ENCODE peak calls at places on chromosomes 5 and 9, in eight cellular contexts. One of them, this sample, is unnamed.

GRCh38 chr5:72018158-72018803 is 89.0 kb upstream of the MAP1B start:
- DNase-seq in CD8-positive, alpha-beta T cell: peak
- DNase-seq in adrenal gland: peak
- DNase-seq in AG10803: peak
- DNase-seq in AG09309: no peak
- DNase-seq in astrocyte of the spinal cord: peak
- DNase-seq in IMR-90: peak
- DNase-seq in upper lobe of right lung: no peak
- DNase-seq in this sample: peak

GRCh38 chr5:17186271-17186670 is 31.2 kb upstream of the BASP1 start:
- DNase-seq in CD8-positive, alpha-beta T cell: no peak
- DNase-seq in adrenal gland: no peak
- DNase-seq in AG10803: peak
- DNase-seq in AG09309: no peak
- DNase-seq in astrocyte of the spinal cord: no peak
- DNase-seq in IMR-90: peak
- DNase-seq in upper lobe of right lung: no peak
- DNase-seq in this sample: no peak

GRCh38 chr5:17772232-17772631 is 138.0 kb downstream of the TAF11L14 start:
- DNase-seq in CD8-positive, alpha-beta T cell: no peak
- DNase-seq in adrenal gland: no peak
- DNase-seq in AG10803: no peak
- DNase-seq in AG09309: no peak
- DNase-seq in astrocyte of the spinal cord: no peak
- DNase-seq in IMR-90: no peak
- DNase-seq in upper lobe of right lung: no peak
- DNase-seq in this sample: no peak

GRCh38 chr5:73496984-73497457 is 1.2 kb upstream of the BTF3 start:
- DNase-seq in CD8-positive, alpha-beta T cell: no peak
- DNase-seq in adrenal gland: no peak
- DNase-seq in AG10803: peak
- DNase-seq in AG09309: no peak
- DNase-seq in astrocyte of the spinal cord: peak
- DNase-seq in IMR-90: peak
- DNase-seq in upper lobe of right lung: no peak
- DNase-seq in this sample: peak

GRCh38 chr9:36282275-36282674 is 24.0 kb upstream of the GNE start:
- DNase-seq in CD8-positive, alpha-beta T cell: no peak
- DNase-seq in adrenal gland: no peak
- DNase-seq in AG10803: no peak
- DNase-seq in AG09309: no peak
- DNase-seq in astrocyte of the spinal cord: no peak
- DNase-seq in IMR-90: no peak
- DNase-seq in upper lobe of right lung: no peak
- DNase-seq in this sample: no peak

GRCh38 chr9:136578620-136578914 is 32.7 kb upstream of the NOTCH1 start:
- DNase-seq in CD8-positive, alpha-beta T cell: no peak
- DNase-seq in adrenal gland: no peak
- DNase-seq in AG10803: no peak
- DNase-seq in AG09309: no peak
- DNase-seq in astrocyte of the spinal cord: no peak
- DNase-seq in IMR-90: no peak
- DNase-seq in upper lobe of right lung: no peak
- DNase-seq in this sample: no peak

GRCh38 chr5:179234563-179235135 is 110.6 kb downstream of the ADAMTS2 start:
- DNase-seq in CD8-positive, alpha-beta T cell: no peak
- DNase-seq in adrenal gland: no peak
- DNase-seq in AG10803: no peak
- DNase-seq in AG09309: no peak
- DNase-seq in astrocyte of the spinal cord: no peak
- DNase-seq in IMR-90: no peak
- DNase-seq in upper lobe of right lung: peak
- DNase-seq in this sample: no peak

GRCh38 chr9:101727621-101728524 is 10.6 kb downstream of the GRIN3A start:
- DNase-seq in CD8-positive, alpha-beta T cell: no peak
- DNase-seq in adrenal gland: peak
- DNase-seq in AG10803: peak
- DNase-seq in AG09309: no peak
- DNase-seq in astrocyte of the spinal cord: peak
- DNase-seq in IMR-90: peak
- DNase-seq in upper lobe of right lung: no peak
- DNase-seq in this sample: peak

GRCh38 chr9:5442400-5443011 is 4.8 kb upstream of the PLGRKT start:
- DNase-seq in CD8-positive, alpha-beta T cell: no peak
- DNase-seq in adrenal gland: peak
- DNase-seq in AG10803: peak
- DNase-seq in AG09309: peak
- DNase-seq in astrocyte of the spinal cord: peak
- DNase-seq in IMR-90: peak
- DNase-seq in upper lobe of right lung: no peak
- DNase-seq in this sample: peak

GRCh38 chr5:53109041-53109435 is 519 bp downstream of the MOCS2 start:
- DNase-seq in CD8-positive, alpha-beta T cell: no peak
- DNase-seq in adrenal gland: no peak
- DNase-seq in AG10803: peak
- DNase-seq in AG09309: no peak
- DNase-seq in astrocyte of the spinal cord: peak
- DNase-seq in IMR-90: no peak
- DNase-seq in upper lobe of right lung: no peak
- DNase-seq in this sample: peak

GRCh38 chr5:94241288-94241651 is 377.1 kb downstream of the KIAA0825 start:
- DNase-seq in CD8-positive, alpha-beta T cell: no peak
- DNase-seq in adrenal gland: no peak
- DNase-seq in AG10803: no peak
- DNase-seq in AG09309: no peak
- DNase-seq in astrocyte of the spinal cord: peak
- DNase-seq in IMR-90: peak
- DNase-seq in upper lobe of right lung: no peak
- DNase-seq in this sample: peak

GRCh38 chr5:137753227-137753985 is 757 bp downstream of the HNRNPA0 start:
- DNase-seq in CD8-positive, alpha-beta T cell: no peak
- DNase-seq in adrenal gland: peak
- DNase-seq in AG10803: no peak
- DNase-seq in AG09309: no peak
- DNase-seq in astrocyte of the spinal cord: no peak
- DNase-seq in IMR-90: no peak
- DNase-seq in upper lobe of right lung: peak
- DNase-seq in this sample: no peak

GRCh38 chr5:133643365-133643764 is 31.0 kb upstream of the FSTL4 start:
- DNase-seq in CD8-positive, alpha-beta T cell: no peak
- DNase-seq in adrenal gland: no peak
- DNase-seq in AG10803: no peak
- DNase-seq in AG09309: no peak
- DNase-seq in astrocyte of the spinal cord: no peak
- DNase-seq in IMR-90: no peak
- DNase-seq in upper lobe of right lung: no peak
- DNase-seq in this sample: no peak

GRCh38 chr9:124857533-124858162 is 4.1 kb downstream of the RPL35 start:
- DNase-seq in CD8-positive, alpha-beta T cell: no peak
- DNase-seq in adrenal gland: no peak
- DNase-seq in AG10803: no peak
- DNase-seq in AG09309: no peak
- DNase-seq in astrocyte of the spinal cord: no peak
- DNase-seq in IMR-90: no peak
- DNase-seq in upper lobe of right lung: no peak
- DNase-seq in this sample: no peak

GRCh38 chr5:169980418-169981053 is at the start of gene INSYN2B:
- DNase-seq in CD8-positive, alpha-beta T cell: no peak
- DNase-seq in adrenal gland: peak
- DNase-seq in AG10803: peak
- DNase-seq in AG09309: peak
- DNase-seq in astrocyte of the spinal cord: peak
- DNase-seq in IMR-90: peak
- DNase-seq in upper lobe of right lung: no peak
- DNase-seq in this sample: peak

GRCh38 chr5:96470825-96471224 is 37.8 kb upstream of the PCSK1 start:
- DNase-seq in CD8-positive, alpha-beta T cell: no peak
- DNase-seq in adrenal gland: no peak
- DNase-seq in AG10803: no peak
- DNase-seq in AG09309: no peak
- DNase-seq in astrocyte of the spinal cord: no peak
- DNase-seq in IMR-90: no peak
- DNase-seq in upper lobe of right lung: no peak
- DNase-seq in this sample: no peak

GRCh38 chr9:70229579-70229978 is 29.2 kb upstream of the SMC5 start:
- DNase-seq in CD8-positive, alpha-beta T cell: no peak
- DNase-seq in adrenal gland: no peak
- DNase-seq in AG10803: peak
- DNase-seq in AG09309: peak
- DNase-seq in astrocyte of the spinal cord: peak
- DNase-seq in IMR-90: peak
- DNase-seq in upper lobe of right lung: no peak
- DNase-seq in this sample: peak

GRCh38 chr5:26236936-26237335 is 801.5 kb downstream of the CDH9 start:
- DNase-seq in CD8-positive, alpha-beta T cell: no peak
- DNase-seq in adrenal gland: no peak
- DNase-seq in AG10803: no peak
- DNase-seq in AG09309: no peak
- DNase-seq in astrocyte of the spinal cord: no peak
- DNase-seq in IMR-90: no peak
- DNase-seq in upper lobe of right lung: no peak
- DNase-seq in this sample: no peak

GRCh38 chr5:151319334-151319733 is 15.8 kb upstream of the SLC36A3 start:
- DNase-seq in CD8-positive, alpha-beta T cell: no peak
- DNase-seq in adrenal gland: peak
- DNase-seq in AG10803: peak
- DNase-seq in AG09309: no peak
- DNase-seq in astrocyte of the spinal cord: peak
- DNase-seq in IMR-90: peak
- DNase-seq in upper lobe of right lung: no peak
- DNase-seq in this sample: peak
- TF ChIP-seq CTCF in CD8-positive, alpha-beta T cell: no peak
- TF ChIP-seq CTCF in adrenal gland: no peak
- TF ChIP-seq CTCF in AG10803: peak
- TF ChIP-seq CTCF in AG09309: peak
- TF ChIP-seq CTCF in astrocyte of the spinal cord: peak
- TF ChIP-seq CTCF in IMR-90: no peak
- TF ChIP-seq CTCF in upper lobe of right lung: no peak
- TF ChIP-seq CTCF in this sample: peak

DNA sequence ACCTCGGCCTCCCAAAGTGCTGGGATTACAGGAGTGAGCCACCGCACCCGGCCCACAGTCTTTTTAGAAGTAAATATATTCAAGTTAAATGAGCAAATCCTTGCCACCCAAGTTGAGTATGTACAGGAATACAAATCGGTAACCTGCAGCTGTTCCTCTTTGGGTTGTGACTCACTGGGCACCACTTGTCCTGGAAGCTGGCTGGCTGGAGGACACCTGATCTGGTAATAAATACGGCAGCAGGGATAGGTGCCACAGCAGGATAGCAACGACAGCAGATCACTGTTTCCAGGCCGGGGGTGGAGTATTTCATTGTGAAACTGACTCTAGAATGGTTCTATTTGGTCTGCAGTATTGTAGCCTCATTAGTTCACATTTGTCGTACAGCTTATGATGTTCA is 35.7 kb upstream of the SLC36A2 start:
- DNase-seq in CD8-positive, alpha-beta T cell: no peak
- DNase-seq in adrenal gland: no peak
- DNase-seq in AG10803: no peak
- DNase-seq in AG09309: no peak
- DNase-seq in astrocyte of the spinal cord: no peak
- DNase-seq in IMR-90: no peak
- DNase-seq in upper lobe of right lung: no peak
- DNase-seq in this sample: peak
- H3K4me3 ChIP-seq in CD8-positive, alpha-beta T cell: no peak
- H3K4me3 ChIP-seq in adrenal gland: no peak
- H3K4me3 ChIP-seq in AG10803: no peak
- H3K4me3 ChIP-seq in AG09309: no peak
- H3K4me3 ChIP-seq in astrocyte of the spinal cord: no peak
- H3K4me3 ChIP-seq in IMR-90: no peak
- H3K4me3 ChIP-seq in upper lobe of right lung: no peak
- H3K4me3 ChIP-seq in this sample: no peak

GRCh38 chr9:75445122-75445521 is 356.8 kb downstream of the OSTF1 start:
- DNase-seq in CD8-positive, alpha-beta T cell: no peak
- DNase-seq in adrenal gland: no peak
- DNase-seq in AG10803: no peak
- DNase-seq in AG09309: no peak
- DNase-seq in astrocyte of the spinal cord: no peak
- DNase-seq in IMR-90: no peak
- DNase-seq in upper lobe of right lung: no peak
- DNase-seq in this sample: no peak
- TF ChIP-seq CTCF in CD8-positive, alpha-beta T cell: no peak
- TF ChIP-seq CTCF in adrenal gland: no peak
- TF ChIP-seq CTCF in AG10803: no peak
- TF ChIP-seq CTCF in AG09309: no peak
- TF ChIP-seq CTCF in astrocyte of the spinal cord: no peak
- TF ChIP-seq CTCF in IMR-90: no peak
- TF ChIP-seq CTCF in upper lobe of right lung: no peak
- TF ChIP-seq CTCF in this sample: no peak

GRCh38 chr9:86600977-86601376 is 246.8 kb upstream of the TUT7 start:
- DNase-seq in CD8-positive, alpha-beta T cell: no peak
- DNase-seq in adrenal gland: no peak
- DNase-seq in AG10803: no peak
- DNase-seq in AG09309: no peak
- DNase-seq in astrocyte of the spinal cord: no peak
- DNase-seq in IMR-90: no peak
- DNase-seq in upper lobe of right lung: no peak
- DNase-seq in this sample: no peak

GRCh38 chr9:86600291-86600690 is 246.1 kb upstream of the TUT7 start:
- DNase-seq in CD8-positive, alpha-beta T cell: no peak
- DNase-seq in adrenal gland: no peak
- DNase-seq in AG10803: peak
- DNase-seq in AG09309: no peak
- DNase-seq in astrocyte of the spinal cord: peak
- DNase-seq in IMR-90: peak
- DNase-seq in upper lobe of right lung: no peak
- DNase-seq in this sample: peak

GRCh38 chr9:86601697-86602096 is 247.5 kb upstream of the TUT7 start:
- DNase-seq in CD8-positive, alpha-beta T cell: no peak
- DNase-seq in adrenal gland: no peak
- DNase-seq in AG10803: no peak
- DNase-seq in AG09309: no peak
- DNase-seq in astrocyte of the spinal cord: peak
- DNase-seq in IMR-90: peak
- DNase-seq in upper lobe of right lung: no peak
- DNase-seq in this sample: peak

GRCh38 chr9:86604741-86605140 is 250.5 kb upstream of the TUT7 start:
- DNase-seq in CD8-positive, alpha-beta T cell: no peak
- DNase-seq in adrenal gland: no peak
- DNase-seq in AG10803: peak
- DNase-seq in AG09309: peak
- DNase-seq in astrocyte of the spinal cord: peak
- DNase-seq in IMR-90: peak
- DNase-seq in upper lobe of right lung: no peak
- DNase-seq in this sample: no peak

GRCh38 chr9:86602715-86603114 is 248.5 kb upstream of the TUT7 start:
- DNase-seq in CD8-positive, alpha-beta T cell: no peak
- DNase-seq in adrenal gland: no peak
- DNase-seq in AG10803: peak
- DNase-seq in AG09309: no peak
- DNase-seq in astrocyte of the spinal cord: no peak
- DNase-seq in IMR-90: no peak
- DNase-seq in upper lobe of right lung: no peak
- DNase-seq in this sample: no peak
- H3K4me3 ChIP-seq in CD8-positive, alpha-beta T cell: no peak
- H3K4me3 ChIP-seq in adrenal gland: no peak
- H3K4me3 ChIP-seq in AG10803: no peak
- H3K4me3 ChIP-seq in AG09309: no peak
- H3K4me3 ChIP-seq in astrocyte of the spinal cord: no peak
- H3K4me3 ChIP-seq in IMR-90: no peak
- H3K4me3 ChIP-seq in upper lobe of right lung: no peak
- H3K4me3 ChIP-seq in this sample: no peak

This sample was measured in bronchial epithelial cell.